ENCODE peak calls at places on chromosomes 11 and 22, in six cellular contexts. One of them, this sample, is unnamed.

GRCh38 chr22:19984201-19984753 is 32.3 kb downstream of the ARVCF start:
- DNase-seq in CD8-positive, alpha-beta T cell: no peak
- DNase-seq in kidney: peak; percentile 80
- DNase-seq in ovary: peak; percentile 36
- DNase-seq in fibroblast of lung: peak; percentile 47
- DNase-seq in heart right ventricle: peak; percentile 79
- DNase-seq in this sample: peak; percentile 90

GRCh38 chr11:100151944-100152343 is 535.1 kb upstream of the ARHGAP42 start:
- DNase-seq in ovary: no peak
- DNase-seq in heart right ventricle: no peak
- DNase-seq in CD8-positive, alpha-beta T cell: no peak
- DNase-seq in kidney: peak; percentile 82
- DNase-seq in fibroblast of lung: no peak
- DNase-seq in this sample: peak; percentile 6

GRCh38 chr11:134028368-134028920 is 40.4 kb upstream of the JAM3 start:
- DNase-seq in heart right ventricle: no peak
- DNase-seq in CD8-positive, alpha-beta T cell: no peak
- DNase-seq in ovary: no peak
- DNase-seq in fibroblast of lung: no peak
- DNase-seq in kidney: no peak
- DNase-seq in this sample: no peak

GRCh38 chr11:85472953-85473352 is 154.2 kb downstream of the DLG2 start:
- DNase-seq in heart right ventricle: no peak
- DNase-seq in kidney: no peak
- DNase-seq in fibroblast of lung: no peak
- DNase-seq in CD8-positive, alpha-beta T cell: no peak
- DNase-seq in ovary: no peak
- DNase-seq in this sample: no peak

GRCh38 chr11:30561691-30562412 is 24.3 kb downstream of the MPPED2 start:
- DNase-seq in fibroblast of lung: no peak
- DNase-seq in CD8-positive, alpha-beta T cell: no peak
- DNase-seq in heart right ventricle: no peak
- DNase-seq in kidney: no peak
- DNase-seq in ovary: no peak
- DNase-seq in this sample: no peak

GRCh38 chr11:15170170-15170569 is 55.4 kb downstream of the INSC start:
- DNase-seq in fibroblast of lung: no peak
- DNase-seq in heart right ventricle: no peak
- DNase-seq in ovary: no peak
- DNase-seq in kidney: no peak
- DNase-seq in CD8-positive, alpha-beta T cell: no peak
- DNase-seq in this sample: no peak

GRCh38 chr11:44018127-44018521 is 29.7 kb upstream of the ACCSL start:
- DNase-seq in ovary: no peak
- DNase-seq in kidney: no peak
- DNase-seq in heart right ventricle: no peak
- DNase-seq in fibroblast of lung: no peak
- DNase-seq in CD8-positive, alpha-beta T cell: no peak
- DNase-seq in this sample: no peak

GRCh38 chr11:66683877-66684276 is 6.2 kb upstream of the RBM4B start:
- DNase-seq in heart right ventricle: no peak
- DNase-seq in kidney: no peak
- DNase-seq in CD8-positive, alpha-beta T cell: no peak
- DNase-seq in fibroblast of lung: no peak
- DNase-seq in ovary: no peak
- DNase-seq in this sample: no peak

GRCh38 chr11:13405220-13405619 is 57.8 kb downstream of the BTBD10 start:
- DNase-seq in CD8-positive, alpha-beta T cell: no peak
- DNase-seq in kidney: no peak
- DNase-seq in heart right ventricle: no peak
- DNase-seq in ovary: no peak
- DNase-seq in fibroblast of lung: no peak
- DNase-seq in this sample: no peak

GRCh38 chr22:41078975-41079374 is 13.4 kb upstream of the EP300 start:
- DNase-seq in fibroblast of lung: no peak
- DNase-seq in CD8-positive, alpha-beta T cell: no peak
- DNase-seq in ovary: no peak
- DNase-seq in heart right ventricle: no peak
- DNase-seq in kidney: no peak
- DNase-seq in this sample: no peak

GRCh38 chr11:118953265-118953664 is 2.8 kb upstream of the UPK2 start:
- DNase-seq in kidney: peak; percentile 4
- DNase-seq in ovary: no peak
- DNase-seq in CD8-positive, alpha-beta T cell: no peak
- DNase-seq in heart right ventricle: no peak
- DNase-seq in fibroblast of lung: peak; percentile 23
- DNase-seq in this sample: no peak

GRCh38 chr22:46763051-46763705 is 728 bp downstream of the TBC1D22A start:
- DNase-seq in fibroblast of lung: peak; percentile 8
- DNase-seq in CD8-positive, alpha-beta T cell: no peak
- DNase-seq in heart right ventricle: peak; percentile 78
- DNase-seq in ovary: no peak
- DNase-seq in kidney: peak; percentile 88
- DNase-seq in this sample: no peak

GRCh38 chr22:29302681-29303465 is 3.6 kb upstream of the GAS2L1 start:
- DNase-seq in kidney: no peak
- DNase-seq in CD8-positive, alpha-beta T cell: no peak
- DNase-seq in heart right ventricle: no peak
- DNase-seq in fibroblast of lung: no peak
- DNase-seq in ovary: peak; percentile 56
- DNase-seq in this sample: no peak

GRCh38 chr11:94694309-94695060 is 73.7 kb upstream of the AMOTL1 start:
- DNase-seq in fibroblast of lung: no peak
- DNase-seq in kidney: no peak
- DNase-seq in heart right ventricle: peak; percentile 21
- DNase-seq in ovary: no peak
- DNase-seq in CD8-positive, alpha-beta T cell: no peak
- DNase-seq in this sample: peak; percentile 91

GRCh38 chr11:64607381-64608259 is 16.6 kb downstream of the SLC22A12 start:
- DNase-seq in kidney: peak; percentile 72
- DNase-seq in CD8-positive, alpha-beta T cell: no peak
- DNase-seq in fibroblast of lung: peak; percentile 5
- DNase-seq in heart right ventricle: no peak
- DNase-seq in ovary: peak; percentile 72
- DNase-seq in this sample: no peak

GRCh38 chr11:127338380-127339259 is 338.1 kb upstream of the KIRREL3 start:
- DNase-seq in CD8-positive, alpha-beta T cell: no peak
- DNase-seq in kidney: no peak
- DNase-seq in ovary: no peak
- DNase-seq in heart right ventricle: no peak
- DNase-seq in fibroblast of lung: no peak
- DNase-seq in this sample: peak; percentile 69

GRCh38 chr22:35893698-35894097 is 134.9 kb downstream of the RBFOX2 start:
- DNase-seq in fibroblast of lung: peak; percentile 90
- DNase-seq in ovary: no peak
- DNase-seq in kidney: no peak
- DNase-seq in heart right ventricle: peak; percentile 65
- DNase-seq in CD8-positive, alpha-beta T cell: no peak
- DNase-seq in this sample: no peak

GRCh38 chr11:61460474-61460881 is 30.6 kb downstream of the SDHAF2 start:
- DNase-seq in heart right ventricle: peak; percentile 55
- DNase-seq in fibroblast of lung: no peak
- DNase-seq in ovary: no peak
- DNase-seq in kidney: no peak
- DNase-seq in CD8-positive, alpha-beta T cell: no peak
- DNase-seq in this sample: no peak

GRCh38 chr11:68011046-68011943 is 1.2 kb downstream of the ALDH3B1 start:
- DNase-seq in kidney: no peak
- DNase-seq in CD8-positive, alpha-beta T cell: no peak
- DNase-seq in fibroblast of lung: no peak
- DNase-seq in heart right ventricle: no peak
- DNase-seq in ovary: no peak
- DNase-seq in this sample: no peak

GRCh38 chr11:8315463-8315862 is 51.8 kb upstream of the LMO1 start:
- DNase-seq in kidney: no peak
- DNase-seq in ovary: peak; percentile 15
- DNase-seq in CD8-positive, alpha-beta T cell: no peak
- DNase-seq in fibroblast of lung: no peak
- DNase-seq in heart right ventricle: no peak
- DNase-seq in this sample: no peak

GRCh38 chr11:68163691-68164090 is 42.5 kb upstream of the CHKA start:
- DNase-seq in kidney: no peak
- DNase-seq in fibroblast of lung: no peak
- DNase-seq in CD8-positive, alpha-beta T cell: no peak
- DNase-seq in ovary: no peak
- DNase-seq in heart right ventricle: no peak
- DNase-seq in this sample: no peak

GRCh38 chr22:28395920-28396447 is 283.7 kb downstream of the TTC28 start:
- DNase-seq in CD8-positive, alpha-beta T cell: no peak
- DNase-seq in ovary: no peak
- DNase-seq in heart right ventricle: no peak
- DNase-seq in fibroblast of lung: peak; percentile 48
- DNase-seq in kidney: no peak
- DNase-seq in this sample: no peak

GRCh38 chr11:74282863-74283484 is 28.5 kb downstream of the P4HA3 start:
- DNase-seq in CD8-positive, alpha-beta T cell: no peak
- DNase-seq in fibroblast of lung: peak; percentile 67
- DNase-seq in kidney: no peak
- DNase-seq in ovary: no peak
- DNase-seq in heart right ventricle: no peak
- DNase-seq in this sample: no peak

GRCh38 chr11:65651589-65652510 is 10.9 kb downstream of the RELA start:
- DNase-seq in ovary: peak; percentile 57
- DNase-seq in CD8-positive, alpha-beta T cell: no peak
- DNase-seq in heart right ventricle: no peak
- DNase-seq in fibroblast of lung: peak; percentile 83
- DNase-seq in kidney: peak; percentile 83
- DNase-seq in this sample: peak; percentile 71

GRCh38 chr22:32444068-32444467 is 20.2 kb downstream of the BPIFC start:
- DNase-seq in heart right ventricle: no peak
- DNase-seq in fibroblast of lung: no peak
- DNase-seq in CD8-positive, alpha-beta T cell: no peak
- DNase-seq in kidney: no peak
- DNase-seq in ovary: no peak
- DNase-seq in this sample: no peak

GRCh38 chr11:71563401-71563800 is 2.0 kb upstream of the KRTAP5-10 start:
- DNase-seq in ovary: no peak
- DNase-seq in fibroblast of lung: peak; percentile 29
- DNase-seq in kidney: no peak
- DNase-seq in heart right ventricle: no peak
- DNase-seq in CD8-positive, alpha-beta T cell: no peak
- DNase-seq in this sample: peak; percentile 52
- TF ChIP-seq CTCF in ovary: no peak
- TF ChIP-seq CTCF in fibroblast of lung: peak; percentile 48
- TF ChIP-seq CTCF in kidney: peak; percentile 20
- TF ChIP-seq CTCF in heart right ventricle: no peak
- TF ChIP-seq CTCF in CD8-positive, alpha-beta T cell: no peak
- TF ChIP-seq CTCF in this sample: peak; percentile 42

DNA sequence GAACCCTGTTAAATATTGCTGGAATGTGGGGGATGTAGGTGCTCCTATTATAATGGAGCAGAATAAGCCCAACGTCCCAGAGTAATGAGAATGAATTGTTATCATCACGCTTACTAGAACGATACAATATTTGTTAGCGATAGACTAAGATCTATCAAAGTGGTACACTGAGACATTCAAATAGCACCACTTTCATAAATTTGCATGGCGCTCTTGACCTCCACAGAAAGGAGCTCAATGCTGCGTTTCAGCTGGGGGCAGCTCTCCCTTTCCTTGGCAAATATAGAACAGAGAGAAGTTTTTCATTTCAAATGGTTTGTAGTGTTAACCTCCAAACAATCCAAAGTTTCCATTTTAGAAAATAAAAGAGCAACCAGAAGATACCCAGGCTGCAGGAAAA is 38.2 kb upstream of the BLID start:
- DNase-seq in ovary: no peak
- DNase-seq in heart right ventricle: no peak
- DNase-seq in kidney: no peak
- DNase-seq in CD8-positive, alpha-beta T cell: no peak
- DNase-seq in fibroblast of lung: no peak
- DNase-seq in this sample: no peak
- H3K4me1 ChIP-seq in ovary: peaks cover 6% of the 10 kb centered on the region
- H3K4me1 ChIP-seq in heart right ventricle: no peaks in the 10 kb centered on the region
- H3K4me1 ChIP-seq in kidney: no peaks in the 10 kb centered on the region
- H3K4me1 ChIP-seq in CD8-positive, alpha-beta T cell: peaks cover 4% of the 10 kb centered on the region
- H3K4me1 ChIP-seq in fibroblast of lung: peaks cover 18% of the 10 kb centered on the region
- H3K4me1 ChIP-seq in this sample: peaks cover 22% of the 10 kb centered on the region

GRCh38 chr11:111565111-111565720 is 24.7 kb downstream of the LAYN start:
- DNase-seq in heart right ventricle: peak; percentile 79
- DNase-seq in kidney: no peak
- DNase-seq in ovary: peak; percentile 69
- DNase-seq in CD8-positive, alpha-beta T cell: peak; percentile 42
- DNase-seq in fibroblast of lung: peak; percentile 88
- DNase-seq in this sample: no peak

GRCh38 chr11:111562692-111563389 is 22.3 kb downstream of the LAYN start:
- DNase-seq in fibroblast of lung: no peak
- DNase-seq in CD8-positive, alpha-beta T cell: no peak
- DNase-seq in heart right ventricle: no peak
- DNase-seq in kidney: no peak
- DNase-seq in ovary: no peak
- DNase-seq in this sample: no peak

GRCh38 chr11:111561801-111562325 is 21.3 kb downstream of the LAYN start:
- DNase-seq in heart right ventricle: no peak
- DNase-seq in fibroblast of lung: peak; percentile 76
- DNase-seq in ovary: no peak
- DNase-seq in kidney: no peak
- DNase-seq in CD8-positive, alpha-beta T cell: no peak
- DNase-seq in this sample: peak; percentile 84

GRCh38 chr11:111569476-111569875 is 29.0 kb downstream of the LAYN start:
- DNase-seq in ovary: no peak
- DNase-seq in CD8-positive, alpha-beta T cell: no peak
- DNase-seq in kidney: no peak
- DNase-seq in heart right ventricle: no peak
- DNase-seq in fibroblast of lung: no peak
- DNase-seq in this sample: no peak

GRCh38 chr11:111566324-111566723 is 25.8 kb downstream of the LAYN start:
- DNase-seq in heart right ventricle: no peak
- DNase-seq in fibroblast of lung: no peak
- DNase-seq in ovary: no peak
- DNase-seq in CD8-positive, alpha-beta T cell: no peak
- DNase-seq in kidney: no peak
- DNase-seq in this sample: no peak
- TF ChIP-seq CTCF in heart right ventricle: no peak
- TF ChIP-seq CTCF in fibroblast of lung: no peak
- TF ChIP-seq CTCF in ovary: no peak
- TF ChIP-seq CTCF in CD8-positive, alpha-beta T cell: no peak
- TF ChIP-seq CTCF in kidney: no peak
- TF ChIP-seq CTCF in this sample: peak; percentile 30

DNA sequence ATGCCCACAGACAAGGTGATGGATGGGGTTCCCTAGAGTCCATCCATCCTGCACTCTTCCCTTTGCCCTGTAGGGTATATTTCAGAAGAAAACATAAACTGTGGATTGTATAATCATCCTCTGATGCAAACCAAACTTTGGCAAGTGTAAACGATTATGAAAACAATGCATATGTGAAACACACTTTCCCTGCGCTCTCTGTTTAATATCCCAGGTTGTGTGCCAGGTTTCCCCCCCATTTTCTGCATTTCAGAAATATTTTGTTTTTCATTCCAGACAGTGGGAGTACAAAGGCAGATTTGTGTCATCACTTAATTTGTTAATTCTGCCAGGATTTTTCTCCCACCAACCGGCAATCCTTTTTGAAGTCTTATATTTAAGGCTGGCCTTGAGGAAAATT is 110.0 kb downstream of the LDLRAD3 start:
- DNase-seq in fibroblast of lung: peak; percentile 81
- DNase-seq in CD8-positive, alpha-beta T cell: no peak
- DNase-seq in kidney: no peak
- DNase-seq in heart right ventricle: no peak
- DNase-seq in ovary: no peak
- DNase-seq in this sample: no peak
- H3K4me1 ChIP-seq in fibroblast of lung: no peaks in the 10 kb centered on the region
- H3K4me1 ChIP-seq in CD8-positive, alpha-beta T cell: no peaks in the 10 kb centered on the region
- H3K4me1 ChIP-seq in kidney: no peaks in the 10 kb centered on the region
- H3K4me1 ChIP-seq in heart right ventricle: peaks cover 9% of the 10 kb centered on the region
- H3K4me1 ChIP-seq in ovary: peaks cover 24% of the 10 kb centered on the region
- H3K4me1 ChIP-seq in this sample: no peaks in the 10 kb centered on the region